ENCODE peak calls at places on chromosomes 12 and 14, in four cellular contexts. O is neural progenitor cell; R is stimulated activated naive CD4-positive, alpha-beta T cell; S is fibroblast of the aortic adventitia. K is an unnamed sample.

GRCh38 chr14:51093371-51094281 is 1.3 kb downstream of the TRIM9 start:
- DNase-seq in R (peak), S (no peak), O (peak), K (peak)

GRCh38 chr12:23423097-23423687 is 526.3 kb downstream of the SOX5 start:
- DNase-seq in S (no peak), R (no peak), O (no peak), K (no peak)

GRCh38 chr14:49879683-49880204 is 13.1 kb upstream of the ARF6 start:
- DNase-seq in R (no peak), S (peak), O (peak), K (peak)

GRCh38 chr14:65222434-65222833 is 120.1 kb upstream of the MAX start:
- DNase-seq in S (peak), R (peak), O (peak), K (peak)

GRCh38 chr12:108807996-108808725 is 49.2 kb downstream of the SSH1 start:
- DNase-seq in S (no peak), R (no peak), O (no peak), K (no peak)

GRCh38 chr12:71840226-71840847 is 778 bp downstream of the TBC1D15 start:
- DNase-seq in S (peak), O (no peak), R (no peak), K (no peak)

GRCh38 chr12:45989277-45989856 is 1.0 kb downstream of the SCAF11 start:
- DNase-seq in O (no peak), S (peak), R (peak), K (no peak)

GRCh38 chr12:54601841-54602240 is 13.4 kb upstream of the PPP1R1A start:
- DNase-seq in R (no peak), S (no peak), O (no peak), K (no peak)

GRCh38 chr12:57770734-57771133 is 1.2 kb downstream of the METTL1 start:
- DNase-seq in O (no peak), S (no peak), R (no peak), K (no peak)

GRCh38 chr12:121417847-121418246 is 17.9 kb downstream of the RNF34 start:
- DNase-seq in S (no peak), O (no peak), R (no peak), K (no peak)

GRCh38 chr14:73025544-73025943 is 1.4 kb downstream of the ZFYVE1 start:
- DNase-seq in O (no peak), R (no peak), S (peak), K (no peak)

GRCh38 chr12:83823386-83824045 is 1089.1 kb downstream of the SLC6A15 start:
- DNase-seq in O (peak), R (no peak), S (no peak), K (peak)

GRCh38 chr12:77352941-77353340 is 287.6 kb upstream of the E2F7 start:
- DNase-seq in R (no peak), S (peak), O (no peak), K (no peak)

GRCh38 chr12:68119724-68120211 is 39.8 kb downstream of the IFNG start:
- DNase-seq in S (no peak), O (no peak), R (no peak), K (no peak)

GRCh38 chr12:25744334-25744733 is 191.3 kb upstream of the LMNTD1 start:
- DNase-seq in S (peak), R (no peak), O (no peak), K (no peak)

GRCh38 chr14:75223664-75224154 is 47.3 kb upstream of the TMED10 start:
- DNase-seq in O (peak), S (no peak), R (no peak), K (peak)

GRCh38 chr12:46557539-46558373 is 185.2 kb upstream of the SLC38A2 start:
- DNase-seq in O (no peak), S (peak), R (no peak), K (no peak)

K was measured in testis.